ENCODE peak calls at places on chromosomes 4 and X, in five cellular contexts. N is HCEC 1CT, D is lower leg skin, R is omental fat pad, W is retinal pigment epithelial cell. B is an unnamed sample.

GRCh38 chr4:33886356-33886755 is 2358.0 kb downstream of the ARAP2 start:
- DNase-seq in N (no peak), R (no peak), W (no peak), D (no peak), B (peak; percentile 8)

GRCh38 chrX:133670394-133670793 is 255.1 kb upstream of the GPC4 start:
- DNase-seq in R (no peak), N (no peak), W (no peak), D (no peak), B (peak; percentile 52)

GRCh38 chr4:138138774-138139173 is 103.4 kb downstream of the SLC7A11 start:
- DNase-seq in W (no peak), N (no peak), D (no peak), R (no peak), B (no peak)

GRCh38 chrX:77953300-77953699 is 16.1 kb downstream of the PGAM4 start:
- DNase-seq in W (no peak), D (no peak), N (no peak), R (no peak), B (no peak)

GRCh38 chr4:131526686-131527085 is 1622.4 kb upstream of the PCDH10 start:
- DNase-seq in W (peak; percentile 4), N (no peak), D (no peak), R (no peak), B (no peak)

GRCh38 chr4:83993774-83994173 is 457.9 kb downstream of the GPAT3 start:
- DNase-seq in D (no peak), R (no peak), W (no peak), N (no peak), B (no peak)

GRCh38 chr4:187942968-187943367 is 52.6 kb upstream of the ZFP42 start:
- DNase-seq in W (no peak), D (no peak), R (no peak), N (no peak), B (no peak)

GRCh38 chr4:77358315-77358928 is 201.4 kb downstream of the CCNG2 start:
- DNase-seq in D (no peak), N (no peak), W (peak; percentile 8), R (no peak), B (peak; percentile 33)

GRCh38 chrX:13791559-13791958 is 25.3 kb downstream of the GPM6B start:
- DNase-seq in N (no peak), R (no peak), W (peak; percentile 5), D (no peak), B (no peak)

GRCh38 chrX:153333271-153333670 is 682 bp upstream of the ZNF275 start:
- DNase-seq in N (peak; percentile 50), D (no peak), R (no peak), W (no peak), B (no peak)

GRCh38 chr4:16721618-16722291 is 176.7 kb downstream of the LDB2 start:
- DNase-seq in N (peak; percentile 6), R (no peak), W (peak; percentile 40), D (no peak), B (no peak)

GRCh38 chr4:158371158-158371557 is 150.5 kb upstream of the RXFP1 start:
- DNase-seq in D (no peak), R (no peak), N (peak; percentile 82), W (no peak), B (no peak)

B was measured in NCI-H524.